ENCODE peak calls at places on chromosome 4, in eight cellular contexts. One of them, this sample, is unnamed.

GRCh38 chr4:35934370-35934981 is 309.8 kb downstream of the ARAP2 start:
- DNase-seq in ovary: no peak
- DNase-seq in GM23338: peak
- DNase-seq in myocyte: peak
- DNase-seq in keratinocyte: no peak
- DNase-seq in choroid plexus epithelial cell: peak
- DNase-seq in esophagus squamous epithelium: no peak
- DNase-seq in fibroblast of the aortic adventitia: peak
- DNase-seq in this sample: peak

GRCh38 chr4:108991929-108992328 is 229.1 kb upstream of the ETNPPL start:
- DNase-seq in GM23338: no peak
- DNase-seq in choroid plexus epithelial cell: peak
- DNase-seq in esophagus squamous epithelium: no peak
- DNase-seq in myocyte: peak
- DNase-seq in fibroblast of the aortic adventitia: peak
- DNase-seq in keratinocyte: no peak
- DNase-seq in ovary: no peak
- DNase-seq in this sample: no peak

GRCh38 chr4:19254476-19254875 is 997.2 kb upstream of the SLIT2 start:
- DNase-seq in myocyte: no peak
- DNase-seq in ovary: no peak
- DNase-seq in GM23338: no peak
- DNase-seq in esophagus squamous epithelium: no peak
- DNase-seq in choroid plexus epithelial cell: peak
- DNase-seq in fibroblast of the aortic adventitia: peak
- DNase-seq in keratinocyte: no peak
- DNase-seq in this sample: peak

GRCh38 chr4:48235050-48235449 is 34.6 kb downstream of the TEC start:
- DNase-seq in ovary: no peak
- DNase-seq in choroid plexus epithelial cell: no peak
- DNase-seq in esophagus squamous epithelium: no peak
- DNase-seq in keratinocyte: no peak
- DNase-seq in fibroblast of the aortic adventitia: no peak
- DNase-seq in GM23338: no peak
- DNase-seq in myocyte: no peak
- DNase-seq in this sample: no peak

GRCh38 chr4:98566491-98567008 is 91.9 kb downstream of the TSPAN5 start:
- DNase-seq in esophagus squamous epithelium: no peak
- DNase-seq in fibroblast of the aortic adventitia: peak
- DNase-seq in ovary: peak
- DNase-seq in choroid plexus epithelial cell: peak
- DNase-seq in GM23338: no peak
- DNase-seq in myocyte: no peak
- DNase-seq in keratinocyte: no peak
- DNase-seq in this sample: peak

GRCh38 chr4:185395956-185396723 is 416 bp upstream of the LRP2BP start:
- DNase-seq in myocyte: peak
- DNase-seq in GM23338: peak
- DNase-seq in fibroblast of the aortic adventitia: peak
- DNase-seq in ovary: peak
- DNase-seq in keratinocyte: peak
- DNase-seq in choroid plexus epithelial cell: peak
- DNase-seq in esophagus squamous epithelium: peak
- DNase-seq in this sample: peak

GRCh38 chr4:183289688-183290087 is 30.4 kb downstream of the CLDN22 start:
- DNase-seq in keratinocyte: no peak
- DNase-seq in esophagus squamous epithelium: no peak
- DNase-seq in myocyte: no peak
- DNase-seq in fibroblast of the aortic adventitia: no peak
- DNase-seq in GM23338: peak
- DNase-seq in choroid plexus epithelial cell: no peak
- DNase-seq in ovary: no peak
- DNase-seq in this sample: no peak

GRCh38 chr4:18020671-18021469 is 685 bp downstream of the LCORL start:
- DNase-seq in fibroblast of the aortic adventitia: peak
- DNase-seq in GM23338: peak
- DNase-seq in keratinocyte: no peak
- DNase-seq in myocyte: peak
- DNase-seq in choroid plexus epithelial cell: peak
- DNase-seq in esophagus squamous epithelium: peak
- DNase-seq in ovary: peak
- DNase-seq in this sample: peak

GRCh38 chr4:39710098-39710896 is 12.4 kb downstream of the UBE2K start:
- DNase-seq in choroid plexus epithelial cell: no peak
- DNase-seq in keratinocyte: no peak
- DNase-seq in esophagus squamous epithelium: no peak
- DNase-seq in myocyte: no peak
- DNase-seq in GM23338: no peak
- DNase-seq in fibroblast of the aortic adventitia: no peak
- DNase-seq in ovary: no peak
- DNase-seq in this sample: no peak

GRCh38 chr4:40194602-40195161 is 2.1 kb upstream of the RHOH start:
- DNase-seq in esophagus squamous epithelium: no peak
- DNase-seq in GM23338: no peak
- DNase-seq in choroid plexus epithelial cell: peak
- DNase-seq in ovary: no peak
- DNase-seq in fibroblast of the aortic adventitia: peak
- DNase-seq in keratinocyte: no peak
- DNase-seq in myocyte: no peak
- DNase-seq in this sample: no peak

GRCh38 chr4:90187148-90187884 is 60.1 kb downstream of the CCSER1 start:
- DNase-seq in esophagus squamous epithelium: no peak
- DNase-seq in choroid plexus epithelial cell: no peak
- DNase-seq in fibroblast of the aortic adventitia: no peak
- DNase-seq in myocyte: no peak
- DNase-seq in ovary: no peak
- DNase-seq in GM23338: no peak
- DNase-seq in keratinocyte: no peak
- DNase-seq in this sample: peak

This sample was measured in NCI-H446 treated with DMSO at 0.1 percent for 48 hours.